ENCODE peak calls at places on chromosomes 16 and 17, in five cellular contexts. One of them, this sample, is unnamed.

GRCh38 chr16:20369452-20370054 is 17.0 kb upstream of the UMOD start:
- DNase-seq in fibroblast of the aortic adventitia: no peak
- DNase-seq in ovary: no peak
- DNase-seq in right atrium auricular region: no peak
- DNase-seq in fibroblast of lung: no peak
- DNase-seq in this sample: no peak

GRCh38 chr17:77654861-77655260 is 303.6 kb upstream of the TNRC6C start:
- DNase-seq in fibroblast of the aortic adventitia: no peak
- DNase-seq in ovary: no peak
- DNase-seq in right atrium auricular region: no peak
- DNase-seq in fibroblast of lung: no peak
- DNase-seq in this sample: no peak

GRCh38 chr17:35856603-35857002 is 12.1 kb downstream of the HEATR9 start:
- DNase-seq in fibroblast of the aortic adventitia: no peak
- DNase-seq in ovary: no peak
- DNase-seq in right atrium auricular region: no peak
- DNase-seq in fibroblast of lung: no peak
- DNase-seq in this sample: no peak

GRCh38 chr17:31564291-31564690 is 172.8 kb downstream of the RAB11FIP4 start:
- DNase-seq in fibroblast of the aortic adventitia: no peak
- DNase-seq in ovary: no peak
- DNase-seq in right atrium auricular region: no peak
- DNase-seq in fibroblast of lung: no peak
- DNase-seq in this sample: no peak

GRCh38 chr16:46768809-46769208 is 20.7 kb upstream of the MYLK3 start:
- DNase-seq in fibroblast of the aortic adventitia: no peak
- DNase-seq in ovary: no peak
- DNase-seq in right atrium auricular region: no peak
- DNase-seq in fibroblast of lung: no peak
- DNase-seq in this sample: no peak

GRCh38 chr16:53282975-53283946 is 151.0 kb upstream of the RBL2 start:
- DNase-seq in fibroblast of the aortic adventitia: peak
- DNase-seq in ovary: no peak
- DNase-seq in right atrium auricular region: no peak
- DNase-seq in fibroblast of lung: peak
- DNase-seq in this sample: no peak

GRCh38 chr17:2107506-2107905 is 52.6 kb downstream of the HIC1 start:
- DNase-seq in fibroblast of the aortic adventitia: no peak
- DNase-seq in ovary: no peak
- DNase-seq in right atrium auricular region: no peak
- DNase-seq in fibroblast of lung: no peak
- DNase-seq in this sample: no peak

GRCh38 chr16:47285001-47285400 is 141.3 kb upstream of the NETO2 start:
- DNase-seq in fibroblast of the aortic adventitia: no peak
- DNase-seq in ovary: no peak
- DNase-seq in right atrium auricular region: no peak
- DNase-seq in fibroblast of lung: no peak
- DNase-seq in this sample: no peak

GRCh38 chr16:28915181-28915580 is 9.9 kb downstream of the RABEP2 start:
- DNase-seq in fibroblast of the aortic adventitia: peak
- DNase-seq in ovary: no peak
- DNase-seq in right atrium auricular region: no peak
- DNase-seq in fibroblast of lung: peak
- DNase-seq in this sample: no peak

GRCh38 chr16:69917739-69918138 is 33.4 kb upstream of the CLEC18A start:
- DNase-seq in fibroblast of the aortic adventitia: peak
- DNase-seq in ovary: peak
- DNase-seq in right atrium auricular region: peak
- DNase-seq in fibroblast of lung: peak
- DNase-seq in this sample: peak

GRCh38 chr16:57711993-57712392 is 17.4 kb downstream of the DRC7 start:
- DNase-seq in fibroblast of the aortic adventitia: no peak
- DNase-seq in ovary: no peak
- DNase-seq in right atrium auricular region: no peak
- DNase-seq in fibroblast of lung: no peak
- DNase-seq in this sample: no peak

GRCh38 chr16:23803591-23804123 is 32.1 kb upstream of the PRKCB start:
- DNase-seq in fibroblast of the aortic adventitia: peak
- DNase-seq in ovary: no peak
- DNase-seq in right atrium auricular region: peak
- DNase-seq in fibroblast of lung: peak
- DNase-seq in this sample: peak

GRCh38 chr16:29811170-29811895 is 660 bp upstream of the PRRT2 start:
- DNase-seq in fibroblast of the aortic adventitia: peak
- DNase-seq in ovary: peak
- DNase-seq in right atrium auricular region: peak
- DNase-seq in fibroblast of lung: peak
- DNase-seq in this sample: peak

GRCh38 chr17:10107320-10108165 is 90.9 kb downstream of the GAS7 start:
- DNase-seq in fibroblast of the aortic adventitia: no peak
- DNase-seq in ovary: no peak
- DNase-seq in right atrium auricular region: no peak
- DNase-seq in fibroblast of lung: no peak
- DNase-seq in this sample: no peak

GRCh38 chr17:53548252-53548651 is 274.5 kb upstream of the KIF2B start:
- DNase-seq in fibroblast of the aortic adventitia: no peak
- DNase-seq in ovary: no peak
- DNase-seq in right atrium auricular region: no peak
- DNase-seq in fibroblast of lung: no peak
- DNase-seq in this sample: no peak

GRCh38 chr16:74635303-74635702 is 28.4 kb upstream of the GLG1 start:
- DNase-seq in fibroblast of the aortic adventitia: no peak
- DNase-seq in ovary: no peak
- DNase-seq in right atrium auricular region: no peak
- DNase-seq in fibroblast of lung: no peak
- DNase-seq in this sample: no peak

GRCh38 chr17:46813920-46814319 is 4.6 kb downstream of the WNT3 start:
- DNase-seq in fibroblast of the aortic adventitia: no peak
- DNase-seq in ovary: no peak
- DNase-seq in right atrium auricular region: no peak
- DNase-seq in fibroblast of lung: no peak
- DNase-seq in this sample: no peak

GRCh38 chr17:82559779-82560642 is 40.5 kb downstream of the FOXK2 start:
- DNase-seq in fibroblast of the aortic adventitia: no peak
- DNase-seq in ovary: no peak
- DNase-seq in right atrium auricular region: no peak
- DNase-seq in fibroblast of lung: no peak
- DNase-seq in this sample: no peak

GRCh38 chr16:88287219-88287618 is 95.5 kb upstream of the ZNF469 start:
- DNase-seq in fibroblast of the aortic adventitia: peak
- DNase-seq in ovary: no peak
- DNase-seq in right atrium auricular region: no peak
- DNase-seq in fibroblast of lung: peak
- DNase-seq in this sample: no peak

GRCh38 chr17:17994271-17994670 is 21.6 kb downstream of the DRC3 start:
- DNase-seq in fibroblast of the aortic adventitia: peak
- DNase-seq in ovary: no peak
- DNase-seq in right atrium auricular region: no peak
- DNase-seq in fibroblast of lung: no peak
- DNase-seq in this sample: peak

GRCh38 chr17:80889231-80889896 is 102.3 kb upstream of the CHMP6 start:
- DNase-seq in fibroblast of the aortic adventitia: no peak
- DNase-seq in ovary: no peak
- DNase-seq in right atrium auricular region: no peak
- DNase-seq in fibroblast of lung: no peak
- DNase-seq in this sample: no peak

GRCh38 chr17:10046786-10047609 is 141.9 kb upstream of the RCVRN start:
- DNase-seq in fibroblast of the aortic adventitia: no peak
- DNase-seq in ovary: no peak
- DNase-seq in right atrium auricular region: no peak
- DNase-seq in fibroblast of lung: no peak
- DNase-seq in this sample: no peak

GRCh38 chr17:68600123-68600880 is 865 bp downstream of the FAM20A start:
- DNase-seq in fibroblast of the aortic adventitia: no peak
- DNase-seq in ovary: peak
- DNase-seq in right atrium auricular region: no peak
- DNase-seq in fibroblast of lung: no peak
- DNase-seq in this sample: no peak

GRCh38 chr17:65202833-65203571 is 65.8 kb downstream of the RGS9 start:
- DNase-seq in fibroblast of the aortic adventitia: no peak
- DNase-seq in ovary: no peak
- DNase-seq in right atrium auricular region: no peak
- DNase-seq in fibroblast of lung: no peak
- DNase-seq in this sample: no peak

GRCh38 chr17:39706921-39707337 is 7.1 kb downstream of the ERBB2 start:
- DNase-seq in fibroblast of the aortic adventitia: no peak
- DNase-seq in ovary: no peak
- DNase-seq in right atrium auricular region: no peak
- DNase-seq in fibroblast of lung: no peak
- DNase-seq in this sample: no peak

GRCh38 chr16:65833171-65833871 is 533.2 kb upstream of the CDH5 start:
- DNase-seq in fibroblast of the aortic adventitia: peak
- DNase-seq in ovary: no peak
- DNase-seq in right atrium auricular region: peak
- DNase-seq in fibroblast of lung: peak
- DNase-seq in this sample: peak

GRCh38 chr16:75224683-75225082 is 5.9 kb downstream of the CTRB1 start:
- DNase-seq in fibroblast of the aortic adventitia: no peak
- DNase-seq in ovary: no peak
- DNase-seq in right atrium auricular region: no peak
- DNase-seq in fibroblast of lung: no peak
- DNase-seq in this sample: no peak

GRCh38 chr16:67053767-67054334 is 24.9 kb downstream of the CBFB start:
- DNase-seq in fibroblast of the aortic adventitia: no peak
- DNase-seq in ovary: no peak
- DNase-seq in right atrium auricular region: no peak
- DNase-seq in fibroblast of lung: no peak
- DNase-seq in this sample: no peak

GRCh38 chr17:64470676-64471075 is 21.8 kb downstream of the MILR1 start:
- DNase-seq in fibroblast of the aortic adventitia: no peak
- DNase-seq in ovary: no peak
- DNase-seq in right atrium auricular region: no peak
- DNase-seq in fibroblast of lung: no peak
- DNase-seq in this sample: no peak

GRCh38 chr17:70772761-70773160 is 603.4 kb downstream of the KCNJ2 start:
- DNase-seq in fibroblast of the aortic adventitia: no peak
- DNase-seq in ovary: no peak
- DNase-seq in right atrium auricular region: no peak
- DNase-seq in fibroblast of lung: no peak
- DNase-seq in this sample: no peak

DNA sequence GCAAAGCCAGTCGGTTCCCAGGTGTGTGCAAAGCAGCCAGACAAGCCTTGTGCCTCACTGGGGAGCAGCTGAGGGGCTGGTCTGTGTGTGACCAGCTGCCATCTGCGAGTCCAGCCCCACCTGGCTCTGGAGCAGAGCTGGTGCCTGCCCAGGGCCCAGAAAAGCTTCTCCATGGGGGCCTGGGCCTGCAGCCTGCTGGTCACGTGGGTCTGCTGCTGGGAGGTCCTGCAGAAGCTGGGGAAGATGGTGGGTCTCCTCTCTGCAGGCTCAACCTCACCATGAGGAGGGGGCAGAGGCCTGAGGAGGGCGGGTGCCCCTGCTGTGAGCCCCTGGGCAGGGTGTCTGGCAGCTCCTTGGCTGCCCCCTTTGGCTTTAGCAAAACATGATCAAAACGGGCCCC is 71.9 kb downstream of the ENGASE start:
- DNase-seq in fibroblast of the aortic adventitia: no peak
- DNase-seq in ovary: no peak
- DNase-seq in right atrium auricular region: no peak
- DNase-seq in fibroblast of lung: no peak
- DNase-seq in this sample: no peak
- TF ChIP-seq CTCF in fibroblast of the aortic adventitia: no peak
- TF ChIP-seq CTCF in ovary: no peak
- TF ChIP-seq CTCF in right atrium auricular region: no peak
- TF ChIP-seq CTCF in fibroblast of lung: no peak
- TF ChIP-seq CTCF in this sample: no peak

GRCh38 chr16:2152695-2153506 is 2.7 kb upstream of the TRAF7 start:
- DNase-seq in fibroblast of the aortic adventitia: no peak
- DNase-seq in ovary: no peak
- DNase-seq in right atrium auricular region: no peak
- DNase-seq in fibroblast of lung: peak
- DNase-seq in this sample: no peak
- TF ChIP-seq CTCF in fibroblast of the aortic adventitia: no peak
- TF ChIP-seq CTCF in ovary: no peak
- TF ChIP-seq CTCF in right atrium auricular region: no peak
- TF ChIP-seq CTCF in fibroblast of lung: no peak
- TF ChIP-seq CTCF in this sample: no peak

GRCh38 chr17:28368306-28368831 is 1.7 kb downstream of the VTN start:
- DNase-seq in fibroblast of the aortic adventitia: no peak
- DNase-seq in ovary: no peak
- DNase-seq in right atrium auricular region: no peak
- DNase-seq in fibroblast of lung: no peak
- DNase-seq in this sample: no peak

GRCh38 chr17:28365487-28365886 is 488 bp upstream of the SEBOX start:
- DNase-seq in fibroblast of the aortic adventitia: no peak
- DNase-seq in ovary: no peak
- DNase-seq in right atrium auricular region: no peak
- DNase-seq in fibroblast of lung: no peak
- DNase-seq in this sample: no peak

GRCh38 chr17:28367641-28368305 is 2.3 kb downstream of the VTN start:
- DNase-seq in fibroblast of the aortic adventitia: no peak
- DNase-seq in ovary: no peak
- DNase-seq in right atrium auricular region: no peak
- DNase-seq in fibroblast of lung: no peak
- DNase-seq in this sample: no peak

GRCh38 chr17:28364665-28365363 is at the start of gene SEBOX:
- DNase-seq in fibroblast of the aortic adventitia: no peak
- DNase-seq in ovary: no peak
- DNase-seq in right atrium auricular region: no peak
- DNase-seq in fibroblast of lung: no peak
- DNase-seq in this sample: no peak

DNA sequence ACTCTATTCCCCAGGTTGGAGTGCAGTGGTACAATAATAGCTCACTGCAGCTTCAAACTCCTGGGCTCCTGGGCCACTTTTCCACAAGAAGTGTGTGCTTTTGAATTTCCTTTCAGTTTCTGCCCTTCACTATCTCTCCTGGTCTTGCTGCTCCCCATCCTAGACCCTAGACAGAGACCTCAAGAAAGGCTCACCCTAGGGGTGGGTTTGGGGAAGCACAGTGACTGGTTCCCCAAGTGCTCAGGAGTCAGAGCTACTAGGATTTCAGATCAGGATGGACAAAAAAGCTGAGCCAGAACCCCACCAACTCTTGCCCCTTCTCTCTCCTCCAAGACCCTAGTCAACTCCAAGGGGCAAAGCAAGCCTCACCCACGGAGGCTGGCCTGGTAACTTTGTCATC is 1.6 kb upstream of the SEBOX start:
- DNase-seq in fibroblast of the aortic adventitia: no peak
- DNase-seq in ovary: no peak
- DNase-seq in right atrium auricular region: no peak
- DNase-seq in fibroblast of lung: no peak
- DNase-seq in this sample: no peak
- TF ChIP-seq CTCF in fibroblast of the aortic adventitia: peak
- TF ChIP-seq CTCF in ovary: no peak
- TF ChIP-seq CTCF in right atrium auricular region: no peak
- TF ChIP-seq CTCF in fibroblast of lung: no peak
- TF ChIP-seq CTCF in this sample: no peak

DNA sequence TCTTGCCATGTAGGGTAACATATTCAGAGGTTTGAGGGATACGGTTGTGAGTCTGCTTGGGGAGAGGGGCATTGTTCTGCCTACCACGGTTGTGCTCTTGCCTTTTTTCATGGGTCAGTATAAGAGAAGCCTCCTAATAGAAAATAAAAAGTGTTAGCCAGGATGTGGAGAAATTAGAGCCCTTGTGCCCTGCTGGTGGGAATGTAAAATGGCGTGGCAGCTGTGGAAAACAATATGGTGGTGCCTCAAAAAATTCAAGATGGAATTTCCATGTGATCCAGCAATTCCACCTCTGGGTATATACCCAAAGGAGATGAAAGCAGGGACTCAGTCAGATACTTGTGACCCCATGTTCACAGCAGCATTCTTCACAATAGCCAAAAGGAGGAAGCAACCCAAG is 14.2 kb upstream of the LRRC75A start:
- DNase-seq in fibroblast of the aortic adventitia: no peak
- DNase-seq in ovary: no peak
- DNase-seq in right atrium auricular region: no peak
- DNase-seq in fibroblast of lung: no peak
- DNase-seq in this sample: no peak
- TF ChIP-seq CTCF in fibroblast of the aortic adventitia: peak
- TF ChIP-seq CTCF in ovary: no peak
- TF ChIP-seq CTCF in right atrium auricular region: no peak
- TF ChIP-seq CTCF in fibroblast of lung: no peak
- TF ChIP-seq CTCF in this sample: no peak